ENCODE peak calls at places on chromosomes 13 and 19, in four cellular contexts. Q is body of pancreas, I is SK-N-SH, H is PC-9. M is an unnamed sample.

GRCh38 chr13:114222461-114222968 is 12.2 kb upstream of the CDC16 start:
- DNase-seq in Q (peak; percentile 63), I (no peak), H (no peak), M (no peak)

GRCh38 chr13:27371932-27372331 is 52.5 kb upstream of the GTF3A start:
- DNase-seq in Q (peak; percentile 88), I (no peak), H (no peak), M (no peak)

GRCh38 chr19:12665646-12666304 is 767 bp downstream of the MAN2B1 start:
- DNase-seq in Q (no peak), I (no peak), H (no peak), M (no peak)

GRCh38 chr13:42532561-42533335 is 41.2 kb upstream of the TNFSF11 start:
- DNase-seq in Q (no peak), I (no peak), H (no peak), M (no peak)

GRCh38 chr19:3285647-3286176 is 61.3 kb downstream of the CELF5 start:
- DNase-seq in Q (no peak), I (peak; percentile 91), H (no peak), M (peak; percentile 77)

GRCh38 chr19:29375429-29376093 is 150.2 kb upstream of the VSTM2B start:
- DNase-seq in Q (no peak), I (no peak), H (no peak), M (no peak)

GRCh38 chr19:16325671-16326400 is 1.2 kb downstream of the KLF2 start:
- DNase-seq in Q (peak; percentile 22), I (peak; percentile 52), H (no peak), M (no peak)

GRCh38 chr19:46976845-46977320 is 42.8 kb upstream of the NPAS1 start:
- DNase-seq in Q (no peak), I (peak; percentile 57), H (peak; percentile 23), M (no peak)

GRCh38 chr19:14871619-14872230 is 14.2 kb downstream of the OR7A17 start:
- DNase-seq in Q (no peak), I (peak; percentile 3), H (peak; percentile 0), M (no peak)

GRCh38 chr13:90154311-90154960 is 1193.1 kb upstream of the MIR17HG start:
- DNase-seq in Q (no peak), I (no peak), H (no peak), M (peak; percentile 40)

GRCh38 chr19:44002566-44003460 is at the start of gene ZNF230:
- DNase-seq in Q (peak; percentile 91), I (peak; percentile 81), H (peak; percentile 79), M (peak; percentile 90)
- TF ChIP-seq CTCF in Q (no peak), I (no peak), H (no peak), M (no peak)

GRCh38 chr13:60090579-60090978 is 73.1 kb downstream of the DIAPH3 start:
- DNase-seq in Q (no peak), I (no peak), H (no peak), M (no peak)
- H3K4me1 ChIP-seq in Q (peaks cover 8% of the 10 kb centered on the region), I (peaks cover 22% of the 10 kb centered on the region), H (no peaks in the 10 kb centered on the region), M (no peaks in the 10 kb centered on the region)

GRCh38 chr19:40808497-40808896 is 9.5 kb downstream of the EGLN2 start:
- DNase-seq in Q (no peak), I (no peak), H (no peak), M (no peak)

GRCh38 chr19:40808021-40808325 is 9.0 kb downstream of the EGLN2 start:
- DNase-seq in Q (no peak), I (no peak), H (no peak), M (no peak)

GRCh38 chr19:40806385-40807146 is 7.6 kb downstream of the EGLN2 start:
- DNase-seq in Q (no peak), I (peak; percentile 97), H (no peak), M (peak; percentile 94)

GRCh38 chr19:40805258-40805868 is 6.4 kb downstream of the EGLN2 start:
- DNase-seq in Q (peak; percentile 63), I (no peak), H (no peak), M (no peak)

GRCh38 chr19:40807147-40808020 is 8.4 kb downstream of the EGLN2 start:
- DNase-seq in Q (no peak), I (no peak), H (peak; percentile 62), M (no peak)
- TF ChIP-seq CTCF in Q (no peak), I (peak; percentile 41), H (peak; percentile 68), M (peak; percentile 36)

GRCh38 chr19:1399745-1400144 is 1.6 kb downstream of the GAMT start:
- DNase-seq in Q (no peak), I (no peak), H (no peak), M (no peak)
- H3K4me1 ChIP-seq in Q (peaks cover 72% of the 10 kb centered on the region), I (no peaks in the 10 kb centered on the region), H (no peaks in the 10 kb centered on the region), M (peaks cover 13% of the 10 kb centered on the region)

GRCh38 chr13:47126432-47126831 is 229.6 kb upstream of the HTR2A start:
- DNase-seq in Q (no peak), I (no peak), H (no peak), M (no peak)
- TF ChIP-seq CTCF in Q (no peak), I (no peak), H (no peak), M (peak; percentile 26)

GRCh38 chr19:10892256-10892655 is 20.9 kb downstream of the CARM1 start:
- DNase-seq in Q (no peak), I (no peak), H (no peak), M (no peak)
- H3K4me1 ChIP-seq in Q (peaks cover 27% of the 10 kb centered on the region), I (peaks cover 8% of the 10 kb centered on the region), H (peaks cover 9% of the 10 kb centered on the region), M (no peaks in the 10 kb centered on the region)

M was measured in BE2C.